ENCODE peak calls at places on chromosomes 2 and 18, in seven cellular contexts. E is transverse colon, U is upper lobe of right lung, T is pancreas, A is tibial artery, C is testis, Y is neuronal stem cell. S is an unnamed sample.

GRCh38 chr18:69636529-69637301 is 236.0 kb downstream of the DOK6 start:
- DNase-seq in E (no peak), U (no peak), T (no peak), A (no peak), C (no peak), Y (no peak), S (no peak)

GRCh38 chr2:68245066-68245465 is 7.3 kb downstream of the PPP3R1 start:
- DNase-seq in E (no peak), U (no peak), T (no peak), A (no peak), C (no peak), Y (no peak), S (no peak)

GRCh38 chr2:20351555-20352229 is 1.0 kb upstream of the PUM2 start:
- DNase-seq in E (no peak), U (no peak), T (peak), A (no peak), C (no peak), Y (no peak), S (no peak)

GRCh38 chr2:42598656-42599267 is 30.3 kb downstream of the MTA3 start:
- DNase-seq in E (no peak), U (no peak), T (no peak), A (no peak), C (no peak), Y (no peak), S (no peak)

GRCh38 chr2:143205106-143205764 is 76.0 kb downstream of the ARHGAP15 start:
- DNase-seq in E (no peak), U (no peak), T (no peak), A (no peak), C (no peak), Y (no peak), S (no peak)

GRCh38 chr2:150232321-150232720 is 255.1 kb downstream of the RND3 start:
- DNase-seq in E (no peak), U (no peak), T (no peak), A (no peak), C (no peak), Y (no peak), S (no peak)

GRCh38 chr18:67104700-67105284 is 411.7 kb downstream of the DSEL start:
- DNase-seq in E (peak), U (peak), T (peak), A (peak), C (peak), Y (peak), S (no peak)

GRCh38 chr2:17529771-17530170 is 10.7 kb upstream of the VSNL1 start:
- DNase-seq in E (no peak), U (no peak), T (no peak), A (no peak), C (no peak), Y (no peak), S (no peak)

GRCh38 chr2:218870984-218871344 is 9.7 kb upstream of the WNT10A start:
- DNase-seq in E (peak), U (no peak), T (no peak), A (no peak), C (no peak), Y (no peak), S (no peak)

GRCh38 chr2:48397846-48398245 is 132.1 kb upstream of the STON1 start:
- DNase-seq in E (no peak), U (no peak), T (no peak), A (no peak), C (no peak), Y (no peak), S (no peak)

GRCh38 chr2:192669505-192670082 is 474.9 kb upstream of the TMEFF2 start:
- DNase-seq in E (no peak), U (no peak), T (no peak), A (no peak), C (no peak), Y (no peak), S (no peak)

GRCh38 chr2:207251022-207251421 is 85.3 kb upstream of the KLF7 start:
- DNase-seq in E (no peak), U (no peak), T (no peak), A (no peak), C (no peak), Y (no peak), S (no peak)

GRCh38 chr2:164430166-164430783 is 191.0 kb downstream of the GRB14 start:
- DNase-seq in E (no peak), U (no peak), T (peak), A (peak), C (peak), Y (peak), S (no peak)

GRCh38 chr2:9074930-9075329 is 71.4 kb upstream of the MBOAT2 start:
- DNase-seq in E (no peak), U (no peak), T (no peak), A (no peak), C (no peak), Y (no peak), S (no peak)

GRCh38 chr2:39513641-39514094 is 76.6 kb upstream of the MAP4K3 start:
- DNase-seq in E (peak), U (no peak), T (peak), A (peak), C (peak), Y (no peak), S (no peak)

GRCh38 chr2:43236256-43236655 is 9.8 kb upstream of the ZFP36L2 start:
- DNase-seq in E (no peak), U (no peak), T (no peak), A (no peak), C (no peak), Y (no peak), S (no peak)

GRCh38 chr2:72132981-72133720 is 14.5 kb downstream of the CYP26B1 start:
- DNase-seq in E (no peak), U (peak), T (no peak), A (no peak), C (no peak), Y (no peak), S (peak)

GRCh38 chr2:126793885-126794613 is 104.6 kb upstream of the TEX51 start:
- DNase-seq in E (no peak), U (peak), T (no peak), A (no peak), C (no peak), Y (no peak), S (peak)

GRCh38 chr18:24600076-24600654 is 139.7 kb downstream of the HRH4 start:
- DNase-seq in E (no peak), U (no peak), T (peak), A (no peak), C (peak), Y (peak), S (no peak)

GRCh38 chr2:196391149-196391479 is 219.7 kb upstream of the STK17B start:
- DNase-seq in E (no peak), U (no peak), T (no peak), A (no peak), C (no peak), Y (no peak), S (no peak)

GRCh38 chr2:143968360-143968759 is 551.6 kb downstream of the ZEB2 start:
- DNase-seq in E (no peak), U (no peak), T (no peak), A (no peak), C (no peak), Y (no peak), S (no peak)

GRCh38 chr2:227407601-227408089 is 19.9 kb upstream of the SCYGR1 start:
- DNase-seq in E (peak), U (peak), T (no peak), A (peak), C (no peak), Y (no peak), S (no peak)

GRCh38 chr2:202400937-202401336 is 24.8 kb downstream of the BMPR2 start:
- DNase-seq in E (no peak), U (no peak), T (no peak), A (no peak), C (no peak), Y (no peak), S (no peak)

GRCh38 chr2:230762317-230762896 is 49.8 kb downstream of the CAB39 start:
- DNase-seq in E (peak), U (no peak), T (no peak), A (no peak), C (no peak), Y (peak), S (no peak)

GRCh38 chr2:138321458-138321857 is 180.1 kb upstream of the SPOPL start:
- DNase-seq in E (no peak), U (no peak), T (peak), A (no peak), C (no peak), Y (no peak), S (no peak)

GRCh38 chr2:227376911-227377396 is 2.2 kb downstream of the TM4SF20 start:
- DNase-seq in E (no peak), U (no peak), T (no peak), A (no peak), C (no peak), Y (no peak), S (no peak)

GRCh38 chr2:216130346-216130951 is 21.3 kb downstream of the XRCC5 start:
- DNase-seq in E (no peak), U (no peak), T (no peak), A (no peak), C (no peak), Y (no peak), S (no peak)
- H3K27ac ChIP-seq in E (peak), U (no peak), T (no peak), A (no peak), C (no peak), Y (no peak), S (no peak)

DNA sequence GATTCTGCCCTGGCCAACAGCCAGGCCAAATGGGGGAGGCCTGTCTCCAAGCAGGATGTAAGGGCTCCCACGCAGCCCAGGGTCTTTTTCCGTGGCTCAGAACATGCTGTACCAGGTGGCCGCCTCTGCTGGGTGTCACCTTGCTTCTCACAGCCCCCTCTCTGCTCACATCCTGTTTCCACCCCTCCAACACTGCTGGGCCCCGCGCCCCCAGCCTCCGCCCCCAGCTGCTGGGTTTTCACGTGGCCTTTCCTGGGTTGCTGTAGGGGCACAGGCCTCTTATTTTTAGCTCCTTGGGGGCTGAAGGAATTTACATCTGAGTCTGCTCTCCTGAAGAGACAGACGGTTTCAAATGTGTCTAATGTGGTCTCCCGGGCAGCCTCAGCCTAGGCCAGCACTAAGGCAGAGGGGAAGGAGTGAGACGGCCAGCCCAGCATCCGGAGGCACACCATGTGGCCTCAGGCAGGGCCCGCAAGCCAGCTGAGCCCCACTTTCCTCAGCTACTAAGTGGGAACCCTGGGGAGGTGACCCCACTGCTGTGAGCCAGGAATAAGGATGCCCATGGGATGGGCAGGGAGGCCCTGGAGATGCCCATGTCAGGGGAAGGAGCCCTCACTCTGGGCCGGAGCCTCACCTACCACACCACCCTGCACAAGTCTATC is 18.7 kb upstream of the DUSP2 start:
- DNase-seq in E (peak), U (no peak), T (no peak), A (no peak), C (no peak), Y (no peak), S (no peak)
- H3K4me3 ChIP-seq in E (no peak), U (no peak), T (no peak), A (no peak), C (no peak), Y (no peak), S (no peak)

DNA sequence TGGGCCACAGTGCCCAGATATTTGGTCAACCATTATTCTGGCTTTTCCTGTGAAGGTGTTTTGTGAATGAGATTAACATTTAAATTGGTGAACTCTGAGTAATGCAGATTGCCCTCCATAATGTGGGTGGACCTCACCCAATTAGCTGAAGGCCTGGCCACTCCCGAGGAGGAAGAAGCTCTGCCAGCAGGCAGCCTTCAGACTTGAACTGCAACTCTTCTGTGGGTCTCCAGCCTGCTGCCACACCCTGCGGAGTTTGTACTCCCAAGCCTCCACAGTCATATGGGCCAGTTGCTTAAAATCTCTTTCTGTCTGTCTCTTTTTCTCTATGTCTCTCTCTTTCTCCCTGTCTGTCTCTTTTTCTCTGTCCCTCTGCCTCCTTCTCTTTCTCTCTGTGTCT is 262.7 kb downstream of the MYCN start:
- DNase-seq in E (peak), U (no peak), T (no peak), A (no peak), C (no peak), Y (no peak), S (no peak)
- H3K27ac ChIP-seq in E (peak), U (no peak), T (no peak), A (no peak), C (no peak), Y (no peak), S (no peak)

DNA sequence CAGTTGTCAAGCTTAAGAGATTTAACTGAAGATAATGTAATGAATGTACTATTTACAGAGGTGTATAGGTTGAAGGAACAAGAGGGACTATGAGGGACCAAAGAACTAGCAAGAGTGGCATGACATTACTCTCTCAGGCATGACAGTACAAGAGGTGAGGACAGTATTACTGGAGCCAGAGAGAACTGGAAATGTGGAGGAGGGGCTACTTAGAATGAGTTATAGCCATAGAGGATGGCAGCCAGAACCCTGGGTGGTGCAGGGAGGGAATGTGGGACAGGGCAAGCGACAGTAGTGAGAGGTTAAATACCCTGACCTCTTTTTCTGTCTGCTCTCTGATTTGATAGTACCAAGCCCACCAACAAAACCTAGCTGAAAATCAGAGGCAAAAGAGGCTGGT is 122.6 kb upstream of the UGP2 start:
- DNase-seq in E (no peak), U (no peak), T (no peak), A (no peak), C (no peak), Y (no peak), S (no peak)
- H3K4me3 ChIP-seq in E (no peak), U (no peak), T (no peak), A (no peak), C (no peak), Y (no peak), S (no peak)

GRCh38 chr2:173612354-173612753 is 257.7 kb downstream of the CDCA7 start:
- DNase-seq in E (no peak), U (no peak), T (no peak), A (no peak), C (no peak), Y (no peak), S (no peak)

GRCh38 chr2:173613386-173613785 is 258.7 kb downstream of the CDCA7 start:
- DNase-seq in E (no peak), U (no peak), T (no peak), A (no peak), C (no peak), Y (no peak), S (no peak)

GRCh38 chr2:173614265-173614930 is 259.7 kb downstream of the CDCA7 start:
- DNase-seq in E (no peak), U (no peak), T (peak), A (no peak), C (no peak), Y (no peak), S (no peak)
- H3K27ac ChIP-seq in E (no peak), U (no peak), T (no peak), A (no peak), C (no peak), Y (no peak), S (no peak)

DNA sequence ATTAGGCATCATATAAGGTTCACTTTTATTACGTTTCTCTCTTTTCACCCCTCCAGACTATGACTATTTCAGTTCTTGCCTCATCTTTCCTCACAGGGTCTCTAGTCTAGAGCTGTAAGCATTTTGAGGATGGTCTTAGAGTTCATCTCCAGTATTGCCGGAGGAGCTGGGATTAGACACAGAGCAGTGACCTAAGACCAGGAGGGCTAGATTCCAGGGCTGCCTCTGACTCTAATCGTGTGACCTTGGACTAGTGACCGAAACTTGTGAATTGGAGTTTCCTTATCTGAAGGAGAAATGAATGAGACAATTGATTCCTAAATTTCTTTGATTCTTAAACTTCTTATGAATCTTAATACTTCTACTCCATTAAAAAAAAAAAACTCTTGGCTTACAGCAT is 195.4 kb upstream of the APCDD1 start:
- DNase-seq in E (no peak), U (no peak), T (no peak), A (no peak), C (peak), Y (no peak), S (no peak)
- H3K4me3 ChIP-seq in E (no peak), U (no peak), T (no peak), A (no peak), C (no peak), Y (no peak), S (no peak)

GRCh38 chr18:31041346-31042067 is 1.0 kb downstream of the DSC3 start:
- DNase-seq in E (peak), U (peak), T (no peak), A (no peak), C (peak), Y (peak), S (no peak)
- H3K27ac ChIP-seq in E (no peak), U (no peak), T (no peak), A (peak), C (no peak), Y (no peak), S (no peak)

S was measured in coronary artery.